ENCODE peak calls at places on chromosomes 2 and 18, in six cellular contexts. H, C, E, Y, R and M are unnamed samples.

GRCh38 chr2:159185401-159186130 is 100.9 kb downstream of the WDSUB1 start:
- DNase-seq in H (peak; percentile 40), C (no peak), E (no peak), Y (peak; percentile 42), R (peak; percentile 61), M (peak; percentile 86)

GRCh38 chr2:223549215-223549614 is 52.9 kb downstream of the SCG2 start:
- DNase-seq in H (no peak), C (no peak), E (no peak), Y (peak; percentile 42), R (no peak), M (no peak)

GRCh38 chr2:53519925-53520629 is 247.5 kb upstream of the CHAC2 start:
- DNase-seq in H (no peak), C (no peak), E (no peak), Y (no peak), R (no peak), M (no peak)

GRCh38 chr2:12127639-12128038 is 381.2 kb downstream of the LPIN1 start:
- DNase-seq in H (no peak), C (no peak), E (no peak), Y (no peak), R (no peak), M (peak; percentile 17)

GRCh38 chr2:212538156-212539144 is at the start of gene ERBB4:
- DNase-seq in H (peak; percentile 47), C (no peak), E (no peak), Y (peak; percentile 24), R (no peak), M (no peak)

GRCh38 chr18:59994357-59994756 is 94.6 kb downstream of the PMAIP1 start:
- DNase-seq in H (peak; percentile 64), C (no peak), E (no peak), Y (no peak), R (no peak), M (peak; percentile 11)

GRCh38 chr2:24317491-24317920 is 42.8 kb downstream of the ITSN2 start:
- DNase-seq in H (no peak), C (no peak), E (no peak), Y (no peak), R (no peak), M (no peak)

GRCh38 chr2:96505231-96505889 is at the start of gene NEURL3:
- DNase-seq in H (no peak), C (peak; percentile 74), E (no peak), Y (peak; percentile 82), R (no peak), M (no peak)

GRCh38 chr2:223692227-223692947 is 90.2 kb upstream of the SCG2 start:
- DNase-seq in H (peak; percentile 83), C (no peak), E (peak; percentile 52), Y (peak; percentile 73), R (no peak), M (no peak)

GRCh38 chr2:228355897-228356296 is 174.4 kb upstream of the SPHKAP start:
- DNase-seq in H (no peak), C (no peak), E (no peak), Y (no peak), R (no peak), M (no peak)

GRCh38 chr2:215615067-215615828 is 179.4 kb upstream of the FN1 start:
- DNase-seq in H (no peak), C (no peak), E (no peak), Y (no peak), R (no peak), M (no peak)

GRCh38 chr2:14530506-14530905 is 102.0 kb upstream of the LRATD1 start:
- DNase-seq in H (no peak), C (no peak), E (no peak), Y (no peak), R (no peak), M (no peak)

GRCh38 chr2:84953535-84953934 is 17.4 kb upstream of the KCMF1 start:
- DNase-seq in H (no peak), C (no peak), E (no peak), Y (no peak), R (no peak), M (no peak)

GRCh38 chr2:120673571-120674061 is 62.1 kb upstream of the GLI2 start:
- DNase-seq in H (no peak), C (no peak), E (no peak), Y (no peak), R (no peak), M (no peak)

GRCh38 chr2:171109020-171109419 is 51.7 kb downstream of the TLK1 start:
- DNase-seq in H (no peak), C (no peak), E (no peak), Y (no peak), R (no peak), M (no peak)

GRCh38 chr2:98479959-98480524 is 35.4 kb downstream of the INPP4A start:
- DNase-seq in H (peak; percentile 30), C (no peak), E (no peak), Y (peak; percentile 69), R (no peak), M (no peak)

GRCh38 chr2:106130251-106130998 is 63.7 kb downstream of the UXS1 start:
- DNase-seq in H (peak; percentile 34), C (peak; percentile 48), E (no peak), Y (no peak), R (no peak), M (no peak)

GRCh38 chr18:58042826-58043362 is 1.1 kb upstream of the NEDD4L start:
- DNase-seq in H (peak; percentile 49), C (no peak), E (no peak), Y (no peak), R (no peak), M (no peak)

GRCh38 chr2:165793779-165794519 is at the start of gene GALNT3:
- DNase-seq in H (peak; percentile 96), C (peak; percentile 95), E (peak; percentile 30), Y (peak; percentile 94), R (no peak), M (no peak)

GRCh38 chr18:78758496-78758895 is 221.1 kb upstream of the SALL3 start:
- DNase-seq in H (no peak), C (peak; percentile 6), E (no peak), Y (no peak), R (no peak), M (no peak)

GRCh38 chr2:217062774-217063173 is 202.9 kb upstream of the TNP1 start:
- DNase-seq in H (no peak), C (no peak), E (no peak), Y (no peak), R (no peak), M (no peak)

GRCh38 chr2:28360742-28361293 is 31.8 kb upstream of the FOSL2 start:
- DNase-seq in H (no peak), C (no peak), E (peak; percentile 70), Y (peak; percentile 49), R (peak; percentile 70), M (no peak)

GRCh38 chr18:9082763-9083510 is 19.6 kb upstream of the NDUFV2 start:
- DNase-seq in H (no peak), C (no peak), E (no peak), Y (no peak), R (no peak), M (no peak)

DNA sequence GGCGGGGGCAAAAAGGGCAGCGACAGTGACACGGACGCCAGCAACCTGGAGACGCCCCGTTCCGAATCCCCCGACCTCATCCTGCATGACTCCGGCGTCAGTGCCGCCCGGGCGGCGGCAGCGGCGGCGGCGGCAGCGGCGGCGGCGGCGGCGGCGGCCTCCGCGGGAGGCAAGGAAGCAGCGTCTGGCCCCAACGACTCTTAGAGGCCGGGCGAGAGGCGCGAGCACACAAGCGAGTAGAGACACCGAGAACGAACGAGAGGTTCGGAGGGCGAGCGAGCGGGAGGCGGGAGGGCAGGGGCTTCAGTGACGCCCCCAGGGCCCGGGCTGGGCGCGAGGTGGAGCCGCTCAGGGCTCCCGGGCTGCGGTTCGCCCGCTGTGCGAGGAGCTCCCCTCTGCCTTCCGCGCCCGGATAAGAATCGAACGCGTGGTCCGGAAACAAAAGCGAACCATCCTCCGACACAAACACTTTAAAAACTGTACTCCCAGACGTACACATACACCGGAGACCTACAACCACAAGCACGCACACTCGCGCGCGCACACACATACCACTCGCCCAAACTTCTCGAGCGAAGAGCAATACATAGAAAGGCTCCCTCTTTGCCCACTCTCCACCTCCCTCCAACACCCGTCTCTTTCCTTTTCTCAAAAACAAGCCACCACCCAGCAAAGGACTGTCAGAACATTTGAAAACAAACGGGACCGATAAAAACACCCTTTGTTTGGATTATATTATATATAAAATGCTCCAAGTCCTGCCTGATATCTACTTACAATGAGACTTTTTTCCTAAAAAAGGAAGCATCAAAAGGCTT is 2.8 kb downstream of the SP9 start:
- DNase-seq in H (peak; percentile 76), C (no peak), E (no peak), Y (peak; percentile 47), R (peak; percentile 51), M (peak; percentile 18)
- H3K4me3 ChIP-seq in H (peak overlapping the region; percentile 59), C (peak overlapping the region; percentile 39), E (peak overlapping the region; percentile 7), Y (no peak overlapping the region), R (peak overlapping the region; percentile 43), M (peak overlapping the region; percentile 51)

DNA sequence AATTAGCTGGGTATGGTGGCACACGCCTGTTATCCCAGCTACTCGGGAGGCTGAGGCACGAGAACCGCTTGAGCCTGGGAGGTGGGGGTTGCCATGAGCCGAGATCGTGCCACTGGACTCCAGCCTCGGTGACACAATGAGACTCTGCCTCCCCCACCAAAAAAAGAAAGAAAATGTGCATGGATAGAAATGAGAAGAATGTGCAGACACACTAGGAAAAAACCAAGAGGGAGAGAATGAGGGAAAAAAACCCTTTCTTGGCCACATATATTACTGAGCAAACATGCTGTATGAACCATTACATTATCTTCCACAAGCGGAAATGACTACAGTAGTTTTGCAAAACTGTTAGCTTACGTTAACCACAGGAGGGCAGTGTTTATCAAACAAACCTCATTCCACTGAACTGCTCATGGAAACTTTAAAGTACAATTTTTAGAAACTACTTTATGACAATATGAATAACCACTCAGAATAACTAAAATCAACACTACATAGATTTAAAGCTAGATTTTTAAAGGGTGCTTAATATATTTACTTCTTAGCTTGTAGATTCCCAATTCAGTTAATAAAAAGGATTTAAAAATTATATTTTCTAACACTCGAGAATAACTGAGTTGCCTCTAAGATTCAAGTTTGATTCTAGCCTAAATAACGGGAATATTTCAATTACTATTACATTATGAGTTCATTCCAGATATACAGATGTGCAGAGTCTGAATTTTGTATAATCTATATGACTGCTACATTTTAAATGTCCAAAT is 26.4 kb downstream of the ASXL2 start:
- DNase-seq in H (peak; percentile 77), C (peak; percentile 29), E (no peak), Y (peak; percentile 74), R (peak; percentile 53), M (peak; percentile 86)
- H3K4me3 ChIP-seq in H (no peak overlapping the region), C (no peak overlapping the region), E (no peak overlapping the region), Y (no peak overlapping the region), R (peak overlapping the region; percentile 21), M (peak overlapping the region; percentile 31)

GRCh38 chr18:26134110-26134509 is 441 bp downstream of the PSMA8 start:
- DNase-seq in H (no peak), C (no peak), E (no peak), Y (no peak), R (no peak), M (peak; percentile 45)
- H3K4me3 ChIP-seq in H (peak overlapping the region; percentile 32), C (no peak overlapping the region), E (no peak overlapping the region), Y (no peak overlapping the region), R (no peak overlapping the region), M (peak overlapping the region; percentile 69)

DNA sequence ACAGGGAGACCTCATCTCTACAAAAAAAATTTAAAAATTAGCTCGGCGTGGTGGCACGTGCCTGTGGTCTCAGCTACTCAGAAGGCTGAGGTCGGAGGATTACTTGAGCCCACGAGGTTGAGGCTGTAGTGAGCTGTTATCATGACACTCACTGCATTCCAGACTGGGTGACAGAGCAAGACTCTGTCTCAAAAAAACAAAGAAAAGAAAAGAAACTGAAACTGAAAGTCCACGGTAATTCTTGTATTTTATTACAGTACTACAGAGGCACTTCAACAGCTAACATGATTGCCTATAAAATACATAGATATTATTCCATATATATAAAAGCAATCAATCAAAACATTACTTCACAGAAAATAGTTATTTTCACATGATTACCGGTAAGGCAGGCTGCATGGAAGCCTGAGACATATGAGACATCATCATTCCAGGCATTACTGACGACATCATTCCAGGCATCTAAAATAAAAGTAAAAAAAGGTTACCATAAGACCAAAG is 23.1 kb downstream of the PRPF40A start:
- DNase-seq in H (no peak), C (no peak), E (no peak), Y (peak; percentile 35), R (no peak), M (peak; percentile 14)
- H3K4me3 ChIP-seq in H (no peak overlapping the region), C (no peak overlapping the region), E (no peak overlapping the region), Y (no peak overlapping the region), R (no peak overlapping the region), M (peak overlapping the region; percentile 0)